ENCODE peak calls at places on chromosomes 4 and X, in five cellular contexts. W is BJ, H is osteocyte, E is endothelial cell, C is NCI-H1092. I is an unnamed sample.

GRCh38 chrX:153494541-153495361 is at the start of gene BGN:
- DNase-seq in W (no peak), H (no peak), E (peak), C (peak), I (no peak)

GRCh38 chrX:16827225-16827624 is 41.0 kb downstream of the TXLNG start:
- DNase-seq in W (no peak), H (no peak), E (no peak), C (no peak), I (no peak)

GRCh38 chr4:45006078-45006477 is 279.7 kb upstream of the GNPDA2 start:
- DNase-seq in W (no peak), H (no peak), E (no peak), C (no peak), I (no peak)

GRCh38 chrX:19225906-19226305 is 103.6 kb upstream of the ADGRG2 start:
- DNase-seq in W (no peak), H (no peak), E (no peak), C (no peak), I (no peak)

GRCh38 chr4:658031-658667 is 15.9 kb downstream of the ATP5ME start:
- DNase-seq in W (no peak), H (no peak), E (no peak), C (no peak), I (no peak)

GRCh38 chr4:143667461-143667860 is 33.0 kb downstream of the FREM3 start:
- DNase-seq in W (no peak), H (no peak), E (no peak), C (no peak), I (no peak)

GRCh38 chrX:70554081-70554480 is 109.4 kb downstream of the DLG3 start:
- DNase-seq in W (no peak), H (no peak), E (no peak), C (no peak), I (no peak)

GRCh38 chrX:75230296-75230695 is 43.6 kb upstream of the UPRT start:
- DNase-seq in W (no peak), H (no peak), E (no peak), C (no peak), I (no peak)

GRCh38 chr4:20159516-20159915 is 92.2 kb upstream of the SLIT2 start:
- DNase-seq in W (no peak), H (no peak), E (no peak), C (no peak), I (no peak)

GRCh38 chr4:185145572-185145971 is 2.5 kb downstream of the SLC25A4 start:
- DNase-seq in W (no peak), H (no peak), E (no peak), C (no peak), I (no peak)

GRCh38 chrX:15158736-15159406 is 111.0 kb downstream of the ASB9 start:
- DNase-seq in W (no peak), H (no peak), E (no peak), C (no peak), I (no peak)

GRCh38 chr4:163554870-163555465 is 60.5 kb downstream of the TMA16 start:
- DNase-seq in W (no peak), H (no peak), E (no peak), C (no peak), I (no peak)

GRCh38 chrX:40109288-40110008 is 11.7 kb upstream of the BCOR start:
- DNase-seq in W (no peak), H (no peak), E (peak), C (peak), I (no peak)

GRCh38 chr4:24887881-24888430 is 24.9 kb downstream of the CCDC149 start:
- DNase-seq in W (no peak), H (no peak), E (no peak), C (no peak), I (no peak)

GRCh38 chr4:112144546-112145325 is 518 bp upstream of the FAM241A start:
- DNase-seq in W (no peak), H (no peak), E (no peak), C (no peak), I (no peak)

GRCh38 chr4:127370495-127371069 is 262.2 kb upstream of the INTU start:
- DNase-seq in W (no peak), H (no peak), E (no peak), C (no peak), I (no peak)

GRCh38 chr4:1777822-1778641 is 15.1 kb upstream of the FGFR3 start:
- DNase-seq in W (peak), H (no peak), E (peak), C (no peak), I (no peak)

GRCh38 chr4:78781925-78782324 is 5.8 kb downstream of the BMP2K start:
- DNase-seq in W (no peak), H (no peak), E (no peak), C (no peak), I (no peak)

GRCh38 chrX:93649381-93649780 is 24.0 kb downstream of the NAP1L3 start:
- DNase-seq in W (no peak), H (no peak), E (no peak), C (no peak), I (no peak)

GRCh38 chrX:20530319-20530979 is 263.7 kb upstream of the RPS6KA3 start:
- DNase-seq in W (no peak), H (no peak), E (peak), C (peak), I (no peak)

GRCh38 chrX:19179389-19179788 is 57.1 kb upstream of the ADGRG2 start:
- DNase-seq in W (no peak), H (no peak), E (no peak), C (no peak), I (no peak)

GRCh38 chr4:6443035-6444023 is 29.1 kb downstream of the PPP2R2C start:
- DNase-seq in W (no peak), H (no peak), E (no peak), C (no peak), I (no peak)

GRCh38 chrX:105221374-105221773 is 880 bp upstream of the TEX13A start:
- DNase-seq in W (no peak), H (no peak), E (no peak), C (no peak), I (no peak)

GRCh38 chr4:107548211-107548905 is 171.7 kb downstream of the PAPSS1 start:
- DNase-seq in W (no peak), H (no peak), E (peak), C (no peak), I (no peak)

GRCh38 chrX:62923093-62923492 is 428.0 kb downstream of the SPIN4 start:
- DNase-seq in W (no peak), H (peak), E (no peak), C (no peak), I (no peak)

GRCh38 chrX:24982306-24982965 is 33.3 kb downstream of the ARX start:
- DNase-seq in W (no peak), H (no peak), E (no peak), C (no peak), I (no peak)

GRCh38 chrX:15465896-15466651 is 27.1 kb downstream of the PIR start:
- DNase-seq in W (no peak), H (no peak), E (peak), C (no peak), I (no peak)

GRCh38 chr4:159607824-159608223 is 504.9 kb downstream of the RAPGEF2 start:
- DNase-seq in W (no peak), H (no peak), E (no peak), C (no peak), I (no peak)

GRCh38 chr4:169268951-169269781 is 1.6 kb downstream of the SH3RF1 start:
- DNase-seq in W (peak), H (no peak), E (no peak), C (no peak), I (no peak)

GRCh38 chr4:184453402-184454160 is 20.8 kb downstream of the IRF2 start:
- DNase-seq in W (no peak), H (no peak), E (peak), C (no peak), I (no peak)

GRCh38 chr4:123699823-123700822 is 303.5 kb downstream of the SPRY1 start:
- DNase-seq in W (peak), H (no peak), E (no peak), C (no peak), I (no peak)

GRCh38 chrX:136168929-136169735 is 21.8 kb downstream of the FHL1 start:
- DNase-seq in W (peak), H (no peak), E (peak), C (no peak), I (no peak)

GRCh38 chr4:25020240-25020639 is 10.5 kb downstream of the LGI2 start:
- DNase-seq in W (peak), H (peak), E (no peak), C (no peak), I (no peak)

GRCh38 chrX:117327306-117327705 is 789.3 kb downstream of the KLHL13 start:
- DNase-seq in W (no peak), H (no peak), E (no peak), C (no peak), I (no peak)

GRCh38 chr4:92047209-92047877 is 256.4 kb upstream of the GRID2 start:
- DNase-seq in W (no peak), H (no peak), E (no peak), C (no peak), I (no peak)

I was measured in mesenteric fat pad.